ENCODE peak calls at places on chromosomes 5 and 9, in four cellular contexts. P is mesenteric fat pad, U is NCI-H748 treated with DMSO at 0.1 percent for 48 hours, L is COR-L47. G is an unnamed sample.
A peak's percentile ranks its signal among the peaks of the same experiment; 100 is the strongest.

GRCh38 chr5:102823441-102823874 is 68.4 kb downstream of the PAM start:
- DNase-seq in P (no peak), U (no peak), L (no peak), G (no peak)

GRCh38 chr9:130414081-130414731 is 30.6 kb upstream of the ASS1 start:
- DNase-seq in P (no peak), U (no peak), L (peak; percentile 29), G (no peak)

GRCh38 chr5:158727771-158728311 is 371.9 kb downstream of the EBF1 start:
- DNase-seq in P (no peak), U (no peak), L (no peak), G (no peak)

GRCh38 chr5:180281706-180282105 is 10.2 kb downstream of the MAPK9 start:
- DNase-seq in P (no peak), U (peak; percentile 53), L (peak; percentile 92), G (no peak)

GRCh38 chr5:176438959-176439757 is 9.0 kb upstream of the FAF2 start:
- DNase-seq in P (no peak), U (no peak), L (no peak), G (no peak)

GRCh38 chr5:157487358-157487757 is 27.3 kb downstream of the NIPAL4 start:
- DNase-seq in P (no peak), U (no peak), L (no peak), G (no peak)

GRCh38 chr9:135226369-135227050 is 139.0 kb downstream of the OLFM1 start:
- DNase-seq in P (no peak), U (no peak), L (no peak), G (no peak)

GRCh38 chr5:96172436-96172835 is 210.8 kb upstream of the ELL2 start:
- DNase-seq in P (no peak), U (no peak), L (no peak), G (no peak)

GRCh38 chr5:74575741-74576538 is 64.6 kb downstream of the ENC1 start:
- DNase-seq in P (no peak), U (no peak), L (no peak), G (no peak)

GRCh38 chr9:136119259-136120118 is 814 bp upstream of the TMEM250 start:
- DNase-seq in P (no peak), U (no peak), L (no peak), G (no peak)

GRCh38 chr5:89168766-89169165 is 285.8 kb upstream of the MEF2C start:
- DNase-seq in P (no peak), U (no peak), L (no peak), G (no peak)

GRCh38 chr9:84323777-84324317 is 16.7 kb downstream of the SLC28A3 start:
- DNase-seq in P (no peak), U (no peak), L (no peak), G (no peak)

GRCh38 chr9:77166193-77166592 is 11.1 kb upstream of the VPS13A start:
- DNase-seq in P (no peak), U (no peak), L (no peak), G (no peak)

GRCh38 chr5:139014726-139015125 is 139.6 kb upstream of the LRRTM2 start:
- DNase-seq in P (no peak), U (no peak), L (no peak), G (no peak)

GRCh38 chr5:149254506-149254905 is 17.2 kb upstream of the AFAP1L1 start:
- DNase-seq in P (peak; percentile 47), U (no peak), L (no peak), G (no peak)

GRCh38 chr5:122772446-122772845 is 2.4 kb upstream of the SNX2 start:
- DNase-seq in P (no peak), U (no peak), L (no peak), G (no peak)

GRCh38 chr9:93435386-93435785 is 16.1 kb upstream of the FAM120A start:
- DNase-seq in P (no peak), U (no peak), L (no peak), G (no peak)

GRCh38 chr5:60649288-60649917 is 50.6 kb downstream of the DEPDC1B start:
- DNase-seq in P (no peak), U (peak; percentile 5), L (peak; percentile 55), G (no peak)

GRCh38 chr5:76165961-76166360 is 82.8 kb downstream of the SV2C start:
- DNase-seq in P (no peak), U (no peak), L (no peak), G (no peak)

GRCh38 chr5:2105141-2105540 is 222.4 kb upstream of the IRX4 start:
- DNase-seq in P (no peak), U (no peak), L (no peak), G (no peak)

GRCh38 chr9:106075991-106076390 is 381.6 kb downstream of the TMEM38B start:
- DNase-seq in P (no peak), U (no peak), L (no peak), G (no peak)

GRCh38 chr5:91541696-91542095 is 158.6 kb upstream of the ARRDC3 start:
- DNase-seq in P (no peak), U (no peak), L (no peak), G (no peak)